ENCODE peak calls at places on chromosomes 5 and 9, in six cellular contexts. I is LHCN-M2, S is head of caudate nucleus, V is activated T-cell treated with anti-CD3 and anti-CD28 coated beads for 1 hour, N is GM12865, Q is neuronal stem cell. A is an unnamed sample.

GRCh38 chr5:121987052-121987684 is 25.4 kb downstream of the SRFBP1 start:
- DNase-seq in S (no peak), Q (no peak), I (no peak), N (no peak), V (no peak), A (no peak)

GRCh38 chr9:81848472-81848871 is 79.8 kb upstream of the SPATA31D4 start:
- DNase-seq in Q (no peak), S (no peak), N (no peak), V (no peak), I (peak; percentile 32), A (no peak)

GRCh38 chr9:2802494-2802921 is 41.4 kb downstream of the PUM3 start:
- DNase-seq in Q (no peak), N (no peak), I (peak; percentile 8), V (no peak), S (no peak), A (no peak)

GRCh38 chr5:142386151-142387021 is 61.6 kb upstream of the SPRY4 start:
- DNase-seq in Q (no peak), S (no peak), N (no peak), I (no peak), V (no peak), A (no peak)

GRCh38 chr9:133102190-133103021 is 18.6 kb downstream of the RALGDS start:
- DNase-seq in V (no peak), Q (no peak), S (no peak), I (no peak), N (no peak), A (no peak)

GRCh38 chr5:31583129-31583528 is 51.0 kb downstream of the C5orf22 start:
- DNase-seq in I (no peak), S (no peak), N (no peak), Q (no peak), V (no peak), A (no peak)

GRCh38 chr5:139392324-139392677 is 2.6 kb upstream of the MZB1 start:
- DNase-seq in V (no peak), N (no peak), S (no peak), Q (no peak), I (no peak), A (no peak)

GRCh38 chr5:133304707-133305216 is 252.9 kb downstream of the HSPA4 start:
- DNase-seq in N (no peak), S (peak; percentile 44), I (no peak), V (no peak), Q (no peak), A (no peak)

GRCh38 chr9:25519286-25519685 is 159.0 kb downstream of the TUSC1 start:
- DNase-seq in Q (no peak), V (no peak), N (no peak), I (no peak), S (no peak), A (no peak)

GRCh38 chr9:107810493-107810931 is 320.9 kb upstream of the KLF4 start:
- DNase-seq in V (no peak), I (peak; percentile 82), Q (no peak), S (no peak), N (no peak), A (no peak)

GRCh38 chr5:177546262-177546741 is 8.1 kb downstream of the FAM193B start:
- DNase-seq in S (peak; percentile 81), I (peak; percentile 100), V (no peak), Q (no peak), N (no peak), A (no peak)

GRCh38 chr5:139662617-139663016 is 14.5 kb downstream of the CXXC5 start:
- DNase-seq in I (no peak), Q (no peak), V (no peak), S (no peak), N (peak; percentile 60), A (no peak)

GRCh38 chr5:179342577-179342976 is 2.7 kb downstream of the ADAMTS2 start:
- DNase-seq in N (no peak), Q (no peak), S (no peak), V (no peak), I (peak; percentile 56), A (no peak)